ENCODE peak calls at places on chromosomes 1 and 21, in eight cellular contexts. One of them, this sample, is unnamed.

GRCh38 chr1:27632387-27633297 is 2.3 kb downstream of the FGR start:
- DNase-seq in naive thymus-derived CD4-positive, alpha-beta T cell: no peak
- DNase-seq in activated CD4-positive, alpha-beta T cell treated with anti-CD3 and anti-CD28 coated beads, Interleukin-2, amount 50 U/mL, for 1 hour: peak; percentile 49
- DNase-seq in NCI-H2171: no peak
- DNase-seq in HL-60: peak; percentile 83
- DNase-seq in NCI-H1105: no peak
- DNase-seq in NCI-H446 treated with DMSO at 0.1 percent for 48 hours: no peak
- DNase-seq in A172: no peak
- DNase-seq in this sample: no peak

GRCh38 chr1:17866451-17867029 is 111.4 kb downstream of the ACTL8 start:
- DNase-seq in NCI-H2171: no peak
- DNase-seq in activated CD4-positive, alpha-beta T cell treated with anti-CD3 and anti-CD28 coated beads, Interleukin-2, amount 50 U/mL, for 1 hour: no peak
- DNase-seq in naive thymus-derived CD4-positive, alpha-beta T cell: no peak
- DNase-seq in A172: peak; percentile 73
- DNase-seq in HL-60: no peak
- DNase-seq in NCI-H1105: no peak
- DNase-seq in NCI-H446 treated with DMSO at 0.1 percent for 48 hours: no peak
- DNase-seq in this sample: no peak

GRCh38 chr1:157288511-157288910 is 150.3 kb upstream of the ETV3 start:
- DNase-seq in NCI-H2171: no peak
- DNase-seq in NCI-H446 treated with DMSO at 0.1 percent for 48 hours: no peak
- DNase-seq in naive thymus-derived CD4-positive, alpha-beta T cell: no peak
- DNase-seq in NCI-H1105: no peak
- DNase-seq in activated CD4-positive, alpha-beta T cell treated with anti-CD3 and anti-CD28 coated beads, Interleukin-2, amount 50 U/mL, for 1 hour: no peak
- DNase-seq in A172: no peak
- DNase-seq in HL-60: no peak
- DNase-seq in this sample: no peak

GRCh38 chr1:222928212-222928611 is 113.4 kb downstream of the DISP1 start:
- DNase-seq in NCI-H2171: peak; percentile 84
- DNase-seq in A172: no peak
- DNase-seq in NCI-H446 treated with DMSO at 0.1 percent for 48 hours: peak; percentile 47
- DNase-seq in HL-60: no peak
- DNase-seq in NCI-H1105: no peak
- DNase-seq in activated CD4-positive, alpha-beta T cell treated with anti-CD3 and anti-CD28 coated beads, Interleukin-2, amount 50 U/mL, for 1 hour: no peak
- DNase-seq in naive thymus-derived CD4-positive, alpha-beta T cell: no peak
- DNase-seq in this sample: peak; percentile 51

GRCh38 chr21:16821588-16821987 is 691.3 kb upstream of the CXADR start:
- DNase-seq in NCI-H1105: no peak
- DNase-seq in NCI-H2171: no peak
- DNase-seq in A172: no peak
- DNase-seq in HL-60: no peak
- DNase-seq in naive thymus-derived CD4-positive, alpha-beta T cell: no peak
- DNase-seq in NCI-H446 treated with DMSO at 0.1 percent for 48 hours: no peak
- DNase-seq in activated CD4-positive, alpha-beta T cell treated with anti-CD3 and anti-CD28 coated beads, Interleukin-2, amount 50 U/mL, for 1 hour: no peak
- DNase-seq in this sample: no peak

GRCh38 chr1:63545780-63546179 is 22.5 kb downstream of the EFCAB7 start:
- DNase-seq in HL-60: no peak
- DNase-seq in NCI-H2171: no peak
- DNase-seq in NCI-H1105: no peak
- DNase-seq in naive thymus-derived CD4-positive, alpha-beta T cell: no peak
- DNase-seq in NCI-H446 treated with DMSO at 0.1 percent for 48 hours: no peak
- DNase-seq in activated CD4-positive, alpha-beta T cell treated with anti-CD3 and anti-CD28 coated beads, Interleukin-2, amount 50 U/mL, for 1 hour: no peak
- DNase-seq in A172: no peak
- DNase-seq in this sample: no peak

GRCh38 chr1:200873116-200873670 is 412 bp downstream of the GPR25 start:
- DNase-seq in NCI-H446 treated with DMSO at 0.1 percent for 48 hours: no peak
- DNase-seq in A172: no peak
- DNase-seq in NCI-H2171: no peak
- DNase-seq in activated CD4-positive, alpha-beta T cell treated with anti-CD3 and anti-CD28 coated beads, Interleukin-2, amount 50 U/mL, for 1 hour: no peak
- DNase-seq in NCI-H1105: no peak
- DNase-seq in naive thymus-derived CD4-positive, alpha-beta T cell: no peak
- DNase-seq in HL-60: no peak
- DNase-seq in this sample: no peak

GRCh38 chr1:24555591-24556413 is at the start of gene NCMAP:
- DNase-seq in HL-60: no peak
- DNase-seq in NCI-H446 treated with DMSO at 0.1 percent for 48 hours: no peak
- DNase-seq in NCI-H1105: peak; percentile 28
- DNase-seq in naive thymus-derived CD4-positive, alpha-beta T cell: peak; percentile 17
- DNase-seq in activated CD4-positive, alpha-beta T cell treated with anti-CD3 and anti-CD28 coated beads, Interleukin-2, amount 50 U/mL, for 1 hour: peak; percentile 56
- DNase-seq in A172: no peak
- DNase-seq in NCI-H2171: no peak
- DNase-seq in this sample: no peak

GRCh38 chr1:88519156-88519555 is 164.9 kb upstream of the PKN2 start:
- DNase-seq in HL-60: no peak
- DNase-seq in activated CD4-positive, alpha-beta T cell treated with anti-CD3 and anti-CD28 coated beads, Interleukin-2, amount 50 U/mL, for 1 hour: no peak
- DNase-seq in NCI-H446 treated with DMSO at 0.1 percent for 48 hours: no peak
- DNase-seq in NCI-H2171: no peak
- DNase-seq in A172: no peak
- DNase-seq in naive thymus-derived CD4-positive, alpha-beta T cell: no peak
- DNase-seq in NCI-H1105: no peak
- DNase-seq in this sample: no peak

GRCh38 chr1:225987491-225988316 is 11.4 kb downstream of the SDE2 start:
- DNase-seq in NCI-H1105: no peak
- DNase-seq in NCI-H2171: peak; percentile 35
- DNase-seq in NCI-H446 treated with DMSO at 0.1 percent for 48 hours: peak; percentile 24
- DNase-seq in HL-60: no peak
- DNase-seq in naive thymus-derived CD4-positive, alpha-beta T cell: peak; percentile 41
- DNase-seq in activated CD4-positive, alpha-beta T cell treated with anti-CD3 and anti-CD28 coated beads, Interleukin-2, amount 50 U/mL, for 1 hour: no peak
- DNase-seq in A172: peak; percentile 49
- DNase-seq in this sample: peak; percentile 47

GRCh38 chr1:91803847-91804545 is 82.0 kb downstream of the TGFBR3 start:
- DNase-seq in activated CD4-positive, alpha-beta T cell treated with anti-CD3 and anti-CD28 coated beads, Interleukin-2, amount 50 U/mL, for 1 hour: peak; percentile 68
- DNase-seq in NCI-H446 treated with DMSO at 0.1 percent for 48 hours: no peak
- DNase-seq in NCI-H2171: no peak
- DNase-seq in NCI-H1105: no peak
- DNase-seq in naive thymus-derived CD4-positive, alpha-beta T cell: peak; percentile 91
- DNase-seq in HL-60: peak; percentile 72
- DNase-seq in A172: no peak
- DNase-seq in this sample: peak; percentile 50

GRCh38 chr1:102896771-102897170 is 211.6 kb downstream of the COL11A1 start:
- DNase-seq in naive thymus-derived CD4-positive, alpha-beta T cell: no peak
- DNase-seq in activated CD4-positive, alpha-beta T cell treated with anti-CD3 and anti-CD28 coated beads, Interleukin-2, amount 50 U/mL, for 1 hour: no peak
- DNase-seq in NCI-H1105: no peak
- DNase-seq in HL-60: no peak
- DNase-seq in NCI-H446 treated with DMSO at 0.1 percent for 48 hours: no peak
- DNase-seq in NCI-H2171: no peak
- DNase-seq in A172: no peak
- DNase-seq in this sample: no peak

GRCh38 chr21:43021191-43021590 is 46.8 kb downstream of the PKNOX1 start:
- DNase-seq in HL-60: no peak
- DNase-seq in NCI-H446 treated with DMSO at 0.1 percent for 48 hours: no peak
- DNase-seq in naive thymus-derived CD4-positive, alpha-beta T cell: no peak
- DNase-seq in activated CD4-positive, alpha-beta T cell treated with anti-CD3 and anti-CD28 coated beads, Interleukin-2, amount 50 U/mL, for 1 hour: no peak
- DNase-seq in A172: no peak
- DNase-seq in NCI-H1105: no peak
- DNase-seq in NCI-H2171: no peak
- DNase-seq in this sample: no peak

GRCh38 chr1:201653238-201653637 is 114.3 kb downstream of the NAV1 start:
- DNase-seq in naive thymus-derived CD4-positive, alpha-beta T cell: no peak
- DNase-seq in NCI-H2171: no peak
- DNase-seq in NCI-H446 treated with DMSO at 0.1 percent for 48 hours: no peak
- DNase-seq in NCI-H1105: no peak
- DNase-seq in HL-60: peak; percentile 11
- DNase-seq in activated CD4-positive, alpha-beta T cell treated with anti-CD3 and anti-CD28 coated beads, Interleukin-2, amount 50 U/mL, for 1 hour: no peak
- DNase-seq in A172: no peak
- DNase-seq in this sample: no peak

GRCh38 chr1:235402457-235403200 is 35.4 kb downstream of the TBCE start:
- DNase-seq in HL-60: no peak
- DNase-seq in naive thymus-derived CD4-positive, alpha-beta T cell: no peak
- DNase-seq in A172: peak; percentile 47
- DNase-seq in NCI-H446 treated with DMSO at 0.1 percent for 48 hours: no peak
- DNase-seq in activated CD4-positive, alpha-beta T cell treated with anti-CD3 and anti-CD28 coated beads, Interleukin-2, amount 50 U/mL, for 1 hour: no peak
- DNase-seq in NCI-H1105: no peak
- DNase-seq in NCI-H2171: no peak
- DNase-seq in this sample: no peak

GRCh38 chr1:40834968-40835545 is 27.1 kb downstream of the CITED4 start:
- DNase-seq in NCI-H1105: no peak
- DNase-seq in activated CD4-positive, alpha-beta T cell treated with anti-CD3 and anti-CD28 coated beads, Interleukin-2, amount 50 U/mL, for 1 hour: no peak
- DNase-seq in HL-60: no peak
- DNase-seq in naive thymus-derived CD4-positive, alpha-beta T cell: no peak
- DNase-seq in NCI-H2171: no peak
- DNase-seq in NCI-H446 treated with DMSO at 0.1 percent for 48 hours: no peak
- DNase-seq in A172: no peak
- DNase-seq in this sample: no peak

GRCh38 chr1:26344147-26344920 is 9.6 kb downstream of the CRYBG2 start:
- DNase-seq in naive thymus-derived CD4-positive, alpha-beta T cell: no peak
- DNase-seq in activated CD4-positive, alpha-beta T cell treated with anti-CD3 and anti-CD28 coated beads, Interleukin-2, amount 50 U/mL, for 1 hour: no peak
- DNase-seq in NCI-H2171: no peak
- DNase-seq in NCI-H1105: no peak
- DNase-seq in NCI-H446 treated with DMSO at 0.1 percent for 48 hours: no peak
- DNase-seq in HL-60: no peak
- DNase-seq in A172: no peak
- DNase-seq in this sample: no peak

GRCh38 chr1:17966341-17966740 is 141.3 kb upstream of the IGSF21 start:
- DNase-seq in NCI-H446 treated with DMSO at 0.1 percent for 48 hours: no peak
- DNase-seq in HL-60: no peak
- DNase-seq in naive thymus-derived CD4-positive, alpha-beta T cell: no peak
- DNase-seq in activated CD4-positive, alpha-beta T cell treated with anti-CD3 and anti-CD28 coated beads, Interleukin-2, amount 50 U/mL, for 1 hour: no peak
- DNase-seq in A172: no peak
- DNase-seq in NCI-H2171: no peak
- DNase-seq in NCI-H1105: no peak
- DNase-seq in this sample: no peak

GRCh38 chr1:161913482-161914140 is 110.1 kb downstream of the OLFML2B start:
- DNase-seq in A172: no peak
- DNase-seq in NCI-H1105: no peak
- DNase-seq in HL-60: no peak
- DNase-seq in NCI-H2171: no peak
- DNase-seq in activated CD4-positive, alpha-beta T cell treated with anti-CD3 and anti-CD28 coated beads, Interleukin-2, amount 50 U/mL, for 1 hour: no peak
- DNase-seq in naive thymus-derived CD4-positive, alpha-beta T cell: no peak
- DNase-seq in NCI-H446 treated with DMSO at 0.1 percent for 48 hours: no peak
- DNase-seq in this sample: peak; percentile 27

GRCh38 chr21:14722841-14723483 is 176.8 kb upstream of the SAMSN1 start:
- DNase-seq in NCI-H446 treated with DMSO at 0.1 percent for 48 hours: no peak
- DNase-seq in naive thymus-derived CD4-positive, alpha-beta T cell: no peak
- DNase-seq in HL-60: no peak
- DNase-seq in NCI-H1105: no peak
- DNase-seq in activated CD4-positive, alpha-beta T cell treated with anti-CD3 and anti-CD28 coated beads, Interleukin-2, amount 50 U/mL, for 1 hour: no peak
- DNase-seq in A172: no peak
- DNase-seq in NCI-H2171: no peak
- DNase-seq in this sample: no peak

GRCh38 chr1:200982071-200982945 is 41.2 kb downstream of the KIF21B start:
- DNase-seq in A172: no peak
- DNase-seq in NCI-H446 treated with DMSO at 0.1 percent for 48 hours: no peak
- DNase-seq in NCI-H2171: no peak
- DNase-seq in NCI-H1105: no peak
- DNase-seq in naive thymus-derived CD4-positive, alpha-beta T cell: no peak
- DNase-seq in HL-60: no peak
- DNase-seq in activated CD4-positive, alpha-beta T cell treated with anti-CD3 and anti-CD28 coated beads, Interleukin-2, amount 50 U/mL, for 1 hour: no peak
- DNase-seq in this sample: no peak

GRCh38 chr1:52633291-52633754 is 355 bp downstream of the SHISAL2A start:
- DNase-seq in naive thymus-derived CD4-positive, alpha-beta T cell: no peak
- DNase-seq in HL-60: no peak
- DNase-seq in activated CD4-positive, alpha-beta T cell treated with anti-CD3 and anti-CD28 coated beads, Interleukin-2, amount 50 U/mL, for 1 hour: peak; percentile 36
- DNase-seq in NCI-H1105: no peak
- DNase-seq in A172: no peak
- DNase-seq in NCI-H446 treated with DMSO at 0.1 percent for 48 hours: no peak
- DNase-seq in NCI-H2171: no peak
- DNase-seq in this sample: no peak

GRCh38 chr1:174167404-174167803 is 8.1 kb downstream of the RABGAP1L start:
- DNase-seq in NCI-H2171: no peak
- DNase-seq in A172: no peak
- DNase-seq in NCI-H446 treated with DMSO at 0.1 percent for 48 hours: no peak
- DNase-seq in activated CD4-positive, alpha-beta T cell treated with anti-CD3 and anti-CD28 coated beads, Interleukin-2, amount 50 U/mL, for 1 hour: no peak
- DNase-seq in HL-60: no peak
- DNase-seq in NCI-H1105: no peak
- DNase-seq in naive thymus-derived CD4-positive, alpha-beta T cell: no peak
- DNase-seq in this sample: no peak

GRCh38 chr1:34361781-34362357 is 185.2 kb downstream of the C1orf94 start:
- DNase-seq in A172: no peak
- DNase-seq in naive thymus-derived CD4-positive, alpha-beta T cell: no peak
- DNase-seq in HL-60: no peak
- DNase-seq in NCI-H2171: no peak
- DNase-seq in NCI-H1105: no peak
- DNase-seq in NCI-H446 treated with DMSO at 0.1 percent for 48 hours: no peak
- DNase-seq in activated CD4-positive, alpha-beta T cell treated with anti-CD3 and anti-CD28 coated beads, Interleukin-2, amount 50 U/mL, for 1 hour: no peak
- DNase-seq in this sample: no peak

GRCh38 chr1:36207339-36207738 is 16.9 kb upstream of the THRAP3 start:
- DNase-seq in activated CD4-positive, alpha-beta T cell treated with anti-CD3 and anti-CD28 coated beads, Interleukin-2, amount 50 U/mL, for 1 hour: no peak
- DNase-seq in A172: no peak
- DNase-seq in HL-60: no peak
- DNase-seq in NCI-H1105: no peak
- DNase-seq in NCI-H446 treated with DMSO at 0.1 percent for 48 hours: peak; percentile 83
- DNase-seq in NCI-H2171: no peak
- DNase-seq in naive thymus-derived CD4-positive, alpha-beta T cell: no peak
- DNase-seq in this sample: peak; percentile 42

GRCh38 chr1:3074297-3074741 is 5.3 kb downstream of the PRDM16 start:
- DNase-seq in naive thymus-derived CD4-positive, alpha-beta T cell: no peak
- DNase-seq in HL-60: no peak
- DNase-seq in NCI-H446 treated with DMSO at 0.1 percent for 48 hours: no peak
- DNase-seq in activated CD4-positive, alpha-beta T cell treated with anti-CD3 and anti-CD28 coated beads, Interleukin-2, amount 50 U/mL, for 1 hour: no peak
- DNase-seq in NCI-H2171: no peak
- DNase-seq in A172: no peak
- DNase-seq in NCI-H1105: no peak
- DNase-seq in this sample: no peak

GRCh38 chr1:32816676-32817158 is 441 bp downstream of the YARS1 start:
- DNase-seq in NCI-H2171: no peak
- DNase-seq in NCI-H446 treated with DMSO at 0.1 percent for 48 hours: no peak
- DNase-seq in HL-60: peak; percentile 41
- DNase-seq in activated CD4-positive, alpha-beta T cell treated with anti-CD3 and anti-CD28 coated beads, Interleukin-2, amount 50 U/mL, for 1 hour: no peak
- DNase-seq in naive thymus-derived CD4-positive, alpha-beta T cell: no peak
- DNase-seq in A172: peak; percentile 11
- DNase-seq in NCI-H1105: peak; percentile 12
- DNase-seq in this sample: peak; percentile 10

GRCh38 chr1:176577651-176578197 is 114.7 kb downstream of the PAPPA2 start:
- DNase-seq in activated CD4-positive, alpha-beta T cell treated with anti-CD3 and anti-CD28 coated beads, Interleukin-2, amount 50 U/mL, for 1 hour: no peak
- DNase-seq in naive thymus-derived CD4-positive, alpha-beta T cell: no peak
- DNase-seq in HL-60: no peak
- DNase-seq in NCI-H1105: no peak
- DNase-seq in NCI-H446 treated with DMSO at 0.1 percent for 48 hours: no peak
- DNase-seq in NCI-H2171: no peak
- DNase-seq in A172: no peak
- DNase-seq in this sample: no peak

GRCh38 chr1:206521002-206521585 is 13.8 kb downstream of the RASSF5 start:
- DNase-seq in NCI-H446 treated with DMSO at 0.1 percent for 48 hours: no peak
- DNase-seq in NCI-H2171: no peak
- DNase-seq in activated CD4-positive, alpha-beta T cell treated with anti-CD3 and anti-CD28 coated beads, Interleukin-2, amount 50 U/mL, for 1 hour: no peak
- DNase-seq in A172: no peak
- DNase-seq in NCI-H1105: no peak
- DNase-seq in HL-60: no peak
- DNase-seq in naive thymus-derived CD4-positive, alpha-beta T cell: no peak
- DNase-seq in this sample: peak; percentile 42